ENCODE peak calls at places on chromosomes 4 and X, in seven cellular contexts. One of them, this sample, is unnamed.

GRCh38 chrX:56728752-56729151 is 291 bp upstream of the NBDY start:
- DNase-seq in RCC 7860: no peak
- DNase-seq in T-helper 1 cell: no peak
- DNase-seq in SW480: peak
- DNase-seq in lung: no peak
- DNase-seq in posterior vena cava: no peak
- DNase-seq in T-cell: peak
- DNase-seq in this sample: no peak

GRCh38 chr4:184807797-184808718 is 17.7 kb downstream of the ACSL1 start:
- DNase-seq in RCC 7860: no peak
- DNase-seq in T-helper 1 cell: no peak
- DNase-seq in SW480: peak
- DNase-seq in lung: no peak
- DNase-seq in posterior vena cava: no peak
- DNase-seq in T-cell: no peak
- DNase-seq in this sample: no peak

GRCh38 chrX:16060252-16060651 is 63.1 kb upstream of the GRPR start:
- DNase-seq in RCC 7860: no peak
- DNase-seq in T-helper 1 cell: no peak
- DNase-seq in SW480: no peak
- DNase-seq in lung: no peak
- DNase-seq in posterior vena cava: no peak
- DNase-seq in T-cell: no peak
- DNase-seq in this sample: no peak

GRCh38 chr4:8039290-8039689 is 99.6 kb upstream of the AFAP1 start:
- DNase-seq in RCC 7860: no peak
- DNase-seq in T-helper 1 cell: no peak
- DNase-seq in SW480: no peak
- DNase-seq in lung: no peak
- DNase-seq in posterior vena cava: no peak
- DNase-seq in T-cell: no peak
- DNase-seq in this sample: no peak

GRCh38 chrX:120310861-120311631 is at the start of gene TMEM255A:
- DNase-seq in RCC 7860: no peak
- DNase-seq in T-helper 1 cell: no peak
- DNase-seq in SW480: no peak
- DNase-seq in lung: no peak
- DNase-seq in posterior vena cava: no peak
- DNase-seq in T-cell: no peak
- DNase-seq in this sample: no peak

GRCh38 chrX:47311857-47312774 is 58.3 kb upstream of the ZNF157 start:
- DNase-seq in RCC 7860: peak
- DNase-seq in T-helper 1 cell: peak
- DNase-seq in SW480: peak
- DNase-seq in lung: peak
- DNase-seq in posterior vena cava: no peak
- DNase-seq in T-cell: peak
- DNase-seq in this sample: peak

GRCh38 chrX:72716766-72717165 is 2.7 kb upstream of the PHKA1 start:
- DNase-seq in RCC 7860: no peak
- DNase-seq in T-helper 1 cell: no peak
- DNase-seq in SW480: no peak
- DNase-seq in lung: no peak
- DNase-seq in posterior vena cava: no peak
- DNase-seq in T-cell: no peak
- DNase-seq in this sample: no peak

GRCh38 chr4:2497931-2498330 is 29.0 kb downstream of the RNF4 start:
- DNase-seq in RCC 7860: no peak
- DNase-seq in T-helper 1 cell: no peak
- DNase-seq in SW480: no peak
- DNase-seq in lung: no peak
- DNase-seq in posterior vena cava: no peak
- DNase-seq in T-cell: no peak
- DNase-seq in this sample: no peak

GRCh38 chr4:187363453-187363852 is 632.1 kb upstream of the ZFP42 start:
- DNase-seq in RCC 7860: peak
- DNase-seq in T-helper 1 cell: no peak
- DNase-seq in SW480: no peak
- DNase-seq in lung: no peak
- DNase-seq in posterior vena cava: no peak
- DNase-seq in T-cell: no peak
- DNase-seq in this sample: no peak

GRCh38 chr4:53854991-53855885 is 209.2 kb downstream of the CHIC2 start:
- DNase-seq in RCC 7860: no peak
- DNase-seq in T-helper 1 cell: no peak
- DNase-seq in SW480: no peak
- DNase-seq in lung: no peak
- DNase-seq in posterior vena cava: no peak
- DNase-seq in T-cell: no peak
- DNase-seq in this sample: no peak

GRCh38 chr4:164937576-164938270 is 39.7 kb downstream of the TRIM61 start:
- DNase-seq in RCC 7860: no peak
- DNase-seq in T-helper 1 cell: no peak
- DNase-seq in SW480: no peak
- DNase-seq in lung: no peak
- DNase-seq in posterior vena cava: no peak
- DNase-seq in T-cell: no peak
- DNase-seq in this sample: no peak

GRCh38 chrX:63363788-63364187 is 12.7 kb upstream of the SPIN4 start:
- DNase-seq in RCC 7860: no peak
- DNase-seq in T-helper 1 cell: no peak
- DNase-seq in SW480: no peak
- DNase-seq in lung: no peak
- DNase-seq in posterior vena cava: no peak
- DNase-seq in T-cell: no peak
- DNase-seq in this sample: no peak

GRCh38 chrX:20995829-20996228 is 378.4 kb upstream of the CNKSR2 start:
- DNase-seq in RCC 7860: no peak
- DNase-seq in T-helper 1 cell: no peak
- DNase-seq in SW480: no peak
- DNase-seq in lung: no peak
- DNase-seq in posterior vena cava: no peak
- DNase-seq in T-cell: no peak
- DNase-seq in this sample: no peak

GRCh38 chr4:152659806-152660205 is 20.0 kb downstream of the TMEM154 start:
- DNase-seq in RCC 7860: no peak
- DNase-seq in T-helper 1 cell: no peak
- DNase-seq in SW480: no peak
- DNase-seq in lung: no peak
- DNase-seq in posterior vena cava: no peak
- DNase-seq in T-cell: no peak
- DNase-seq in this sample: no peak

GRCh38 chr4:139861471-139861870 is 195.9 kb downstream of the MGST2 start:
- DNase-seq in RCC 7860: no peak
- DNase-seq in T-helper 1 cell: no peak
- DNase-seq in SW480: no peak
- DNase-seq in lung: no peak
- DNase-seq in posterior vena cava: no peak
- DNase-seq in T-cell: no peak
- DNase-seq in this sample: no peak

GRCh38 chr4:145546556-145546955 is 64.9 kb downstream of the SMAD1 start:
- DNase-seq in RCC 7860: no peak
- DNase-seq in T-helper 1 cell: no peak
- DNase-seq in SW480: no peak
- DNase-seq in lung: no peak
- DNase-seq in posterior vena cava: no peak
- DNase-seq in T-cell: no peak
- DNase-seq in this sample: no peak

GRCh38 chr4:119321921-119322687 is at the start of gene FABP2:
- DNase-seq in RCC 7860: no peak
- DNase-seq in T-helper 1 cell: no peak
- DNase-seq in SW480: no peak
- DNase-seq in lung: no peak
- DNase-seq in posterior vena cava: no peak
- DNase-seq in T-cell: no peak
- DNase-seq in this sample: no peak

GRCh38 chrX:53089224-53089842 is 4.6 kb upstream of the KANTR start:
- DNase-seq in RCC 7860: peak
- DNase-seq in T-helper 1 cell: peak
- DNase-seq in SW480: peak
- DNase-seq in lung: no peak
- DNase-seq in posterior vena cava: no peak
- DNase-seq in T-cell: peak
- DNase-seq in this sample: no peak

GRCh38 chrX:154374361-154375155 is at the start of gene FLNA:
- DNase-seq in RCC 7860: peak
- DNase-seq in T-helper 1 cell: no peak
- DNase-seq in SW480: peak
- DNase-seq in lung: no peak
- DNase-seq in posterior vena cava: no peak
- DNase-seq in T-cell: no peak
- DNase-seq in this sample: no peak

GRCh38 chr4:87025614-87026041 is 90.8 kb downstream of the AFF1 start:
- DNase-seq in RCC 7860: peak
- DNase-seq in T-helper 1 cell: no peak
- DNase-seq in SW480: peak
- DNase-seq in lung: no peak
- DNase-seq in posterior vena cava: no peak
- DNase-seq in T-cell: no peak
- DNase-seq in this sample: no peak

GRCh38 chrX:87338510-87338909 is 179.1 kb upstream of the KLHL4 start:
- DNase-seq in RCC 7860: peak
- DNase-seq in T-helper 1 cell: no peak
- DNase-seq in SW480: peak
- DNase-seq in lung: no peak
- DNase-seq in posterior vena cava: no peak
- DNase-seq in T-cell: no peak
- DNase-seq in this sample: no peak

GRCh38 chrX:31201503-31201902 is 129.7 kb upstream of the FTHL17 start:
- DNase-seq in RCC 7860: no peak
- DNase-seq in T-helper 1 cell: no peak
- DNase-seq in SW480: no peak
- DNase-seq in lung: no peak
- DNase-seq in posterior vena cava: no peak
- DNase-seq in T-cell: no peak
- DNase-seq in this sample: no peak

GRCh38 chr4:678331-678734 is 4.0 kb downstream of the MYL5 start:
- DNase-seq in RCC 7860: no peak
- DNase-seq in T-helper 1 cell: no peak
- DNase-seq in SW480: no peak
- DNase-seq in lung: no peak
- DNase-seq in posterior vena cava: no peak
- DNase-seq in T-cell: no peak
- DNase-seq in this sample: no peak

GRCh38 chr4:146790515-146790914 is 151.8 kb downstream of the POU4F2 start:
- DNase-seq in RCC 7860: no peak
- DNase-seq in T-helper 1 cell: no peak
- DNase-seq in SW480: no peak
- DNase-seq in lung: no peak
- DNase-seq in posterior vena cava: no peak
- DNase-seq in T-cell: no peak
- DNase-seq in this sample: no peak

GRCh38 chrX:15789979-15790765 is at the start of gene ZRSR2:
- DNase-seq in RCC 7860: peak
- DNase-seq in T-helper 1 cell: peak
- DNase-seq in SW480: peak
- DNase-seq in lung: peak
- DNase-seq in posterior vena cava: peak
- DNase-seq in T-cell: peak
- DNase-seq in this sample: peak

This sample was measured in mesenteric fat pad.